ENCODE peak calls at places on chromosomes 16 and 17, in four cellular contexts. F is sigmoid colon, K is uterus, V is small intestine. O is an unnamed sample.

GRCh38 chr16:84543253-84543652 is 38.8 kb upstream of the MEAK7 start:
- DNase-seq in F (no peak), K (no peak), V (no peak), O (no peak)

GRCh38 chr17:13626703-13627102 is 25.0 kb upstream of the HS3ST3A1 start:
- DNase-seq in K (no peak), F (no peak), V (no peak), O (no peak)

GRCh38 chr17:3792481-3792880 is 8.5 kb downstream of the ITGAE start:
- DNase-seq in V (no peak), K (no peak), F (no peak), O (no peak)

GRCh38 chr17:30021708-30022317 is 80.4 kb downstream of the EFCAB5 start:
- DNase-seq in F (no peak), K (no peak), V (peak; percentile 60), O (peak; percentile 48)

GRCh38 chr17:8832711-8833352 is 33.7 kb upstream of the MFSD6L start:
- DNase-seq in F (no peak), V (no peak), K (no peak), O (peak; percentile 53)

GRCh38 chr17:39617446-39618251 is 9.1 kb upstream of the PPP1R1B start:
- DNase-seq in K (peak; percentile 37), F (peak; percentile 85), V (peak; percentile 74), O (peak; percentile 74)

GRCh38 chr16:88455610-88456355 is 2.7 kb downstream of the ZFPM1 start:
- DNase-seq in V (no peak), F (no peak), K (no peak), O (peak; percentile 75)

GRCh38 chr17:42132941-42133340 is 10.3 kb downstream of the HSPB9 start:
- DNase-seq in K (no peak), V (peak; percentile 66), F (no peak), O (no peak)

GRCh38 chr17:82246365-82247174 is 17.7 kb downstream of the SLC16A3 start:
- DNase-seq in F (no peak), V (no peak), K (peak; percentile 57), O (no peak)

GRCh38 chr17:41666336-41666680 is 22.4 kb upstream of the EIF1 start:
- DNase-seq in V (peak; percentile 42), F (peak; percentile 75), K (peak; percentile 36), O (peak; percentile 67)

GRCh38 chr17:67280279-67280678 is 35.3 kb upstream of the HELZ start:
- DNase-seq in V (no peak), K (no peak), F (no peak), O (no peak)

GRCh38 chr16:46918905-46919792 is 35.0 kb downstream of the GPT2 start:
- DNase-seq in V (peak; percentile 56), K (no peak), F (no peak), O (no peak)

GRCh38 chr17:44111777-44112176 is 11.7 kb downstream of the HDAC5 start:
- DNase-seq in V (no peak), K (no peak), F (no peak), O (no peak)

GRCh38 chr16:11410382-11411058 is 65.3 kb downstream of the RMI2 start:
- DNase-seq in K (no peak), V (no peak), F (no peak), O (no peak)

GRCh38 chr16:4879049-4879448 is 31.8 kb downstream of the UBN1 start:
- DNase-seq in K (no peak), V (no peak), F (no peak), O (no peak)

GRCh38 chr17:78731904-78732303 is 50.2 kb downstream of the CYTH1 start:
- DNase-seq in K (no peak), V (no peak), F (no peak), O (no peak)

GRCh38 chr16:56669840-56670639 is 426 bp downstream of the MT1H start:
- DNase-seq in F (no peak), K (no peak), V (no peak), O (no peak)

GRCh38 chr17:54353789-54354525 is 531.2 kb downstream of the KIF2B start:
- DNase-seq in F (no peak), K (no peak), V (no peak), O (no peak)

GRCh38 chr16:1288813-1289479 is 20.5 kb upstream of the UBE2I start:
- DNase-seq in F (peak; percentile 53), K (no peak), V (no peak), O (peak; percentile 40)

GRCh38 chr17:61159415-61159814 is 240.2 kb upstream of the TBX2 start:
- DNase-seq in V (no peak), F (no peak), K (no peak), O (no peak)

GRCh38 chr16:83859265-83859664 is 39.6 kb upstream of the MLYCD start:
- DNase-seq in F (no peak), V (no peak), K (no peak), O (no peak)

GRCh38 chr16:576823-577201 is 7.0 kb downstream of the PIGQ start:
- DNase-seq in V (no peak), K (no peak), F (no peak), O (peak; percentile 21)

GRCh38 chr17:75130632-75131277 is 787 bp downstream of the NT5C start:
- DNase-seq in F (peak; percentile 84), V (peak; percentile 69), K (peak; percentile 56), O (peak; percentile 63)

GRCh38 chr16:23377071-23377931 is 75.2 kb downstream of the SCNN1B start:
- DNase-seq in V (no peak), K (no peak), F (no peak), O (no peak)

GRCh38 chr17:59839646-59840328 is 53.0 kb downstream of the TUBD1 start:
- DNase-seq in F (no peak), V (peak; percentile 47), K (no peak), O (no peak)

GRCh38 chr17:77189148-77189547 is 48.4 kb downstream of the SEC14L1 start:
- DNase-seq in V (no peak), K (no peak), F (no peak), O (no peak)

GRCh38 chr17:52035336-52035915 is 123.1 kb downstream of the CA10 start:
- DNase-seq in F (no peak), K (no peak), V (no peak), O (no peak)

GRCh38 chr16:48576927-48577326 is 33.1 kb downstream of the N4BP1 start:
- DNase-seq in F (no peak), K (no peak), V (peak; percentile 37), O (no peak)

GRCh38 chr16:971981-972315 is 1.2 kb upstream of the LMF1 start:
- DNase-seq in K (no peak), F (no peak), V (no peak), O (no peak)

GRCh38 chr17:45315583-45316270 is 1.1 kb downstream of the MAP3K14 start:
- DNase-seq in F (no peak), K (no peak), V (peak; percentile 60), O (no peak)

GRCh38 chr17:17060930-17061329 is 18.7 kb downstream of the MPRIP start:
- DNase-seq in F (peak; percentile 35), V (no peak), K (no peak), O (no peak)

GRCh38 chr16:5490499-5490898 is 392.9 kb upstream of the EEF2KMT start:
- DNase-seq in V (peak; percentile 11), F (no peak), K (no peak), O (peak; percentile 40)

GRCh38 chr17:20989991-20990855 is 52.6 kb downstream of the USP22 start:
- DNase-seq in K (no peak), F (peak; percentile 54), V (no peak), O (no peak)

GRCh38 chr17:81025065-81025751 is 9.7 kb upstream of the BAIAP2 start:
- DNase-seq in K (no peak), F (peak; percentile 72), V (no peak), O (no peak)

GRCh38 chr16:88783391-88784073 is 1.5 kb downstream of the PIEZO1 start:
- DNase-seq in F (peak; percentile 83), V (no peak), K (peak; percentile 66), O (peak; percentile 55)

O was measured in DND-41.